ENCODE peak calls at places on chromosomes 6 and 20, in seven cellular contexts. L is body of pancreas, U is IMR-90, G is heart left ventricle, C is transverse colon, Q is tibial nerve, T is ovary. E is an unnamed sample.

GRCh38 chr6:5981274-5982026 is 25.3 kb downstream of the NRN1 start:
- DNase-seq in Q (no peak), T (no peak), L (no peak), G (no peak), C (no peak), U (peak), E (no peak)

GRCh38 chr6:36754582-36755434 is 57.2 kb downstream of the RAB44 start:
- DNase-seq in U (no peak), G (no peak), T (no peak), Q (no peak), C (no peak), L (no peak), E (no peak)

GRCh38 chr6:35388023-35388422 is 45.7 kb downstream of the PPARD start:
- DNase-seq in Q (no peak), U (no peak), L (no peak), C (no peak), G (no peak), T (no peak), E (no peak)

GRCh38 chr6:135173242-135173988 is 7.7 kb upstream of the MYB start:
- DNase-seq in C (no peak), Q (no peak), L (no peak), G (no peak), T (no peak), U (no peak), E (no peak)

GRCh38 chr6:30781697-30782424 is 37.5 kb upstream of the IER3 start:
- DNase-seq in L (peak), G (peak), T (peak), C (peak), Q (peak), U (peak), E (peak)

GRCh38 chr6:41257369-41258195 is 28.9 kb downstream of the TREM1 start:
- DNase-seq in Q (no peak), L (peak), U (peak), C (peak), G (no peak), T (peak), E (peak)

GRCh38 chr6:114040871-114041270 is 69.9 kb upstream of the HDAC2 start:
- DNase-seq in Q (no peak), U (no peak), L (no peak), C (no peak), T (no peak), G (no peak), E (no peak)

GRCh38 chr6:8535505-8535904 is 100.2 kb upstream of the SLC35B3 start:
- DNase-seq in Q (no peak), L (no peak), U (no peak), G (no peak), T (no peak), C (no peak), E (no peak)

GRCh38 chr6:41818271-41819054 is 31.0 kb downstream of the TOMM6 start:
- DNase-seq in L (no peak), G (no peak), Q (no peak), C (no peak), T (no peak), U (peak), E (no peak)

GRCh38 chr6:134093007-134093573 is 40.7 kb upstream of the SLC2A12 start:
- DNase-seq in C (no peak), L (no peak), T (no peak), G (no peak), U (no peak), Q (no peak), E (no peak)

GRCh38 chr6:12163149-12163548 is 127.0 kb upstream of the EDN1 start:
- DNase-seq in Q (no peak), U (no peak), G (no peak), L (no peak), C (no peak), T (no peak), E (no peak)

GRCh38 chr6:6793388-6794250 is 205.1 kb downstream of the LY86 start:
- DNase-seq in C (no peak), Q (no peak), T (no peak), G (no peak), U (no peak), L (no peak), E (no peak)

GRCh38 chr6:147158881-147159280 is 45.3 kb upstream of the STXBP5 start:
- DNase-seq in U (no peak), L (no peak), C (no peak), Q (no peak), G (no peak), T (no peak), E (no peak)

GRCh38 chr20:16125810-16126209 is 447.4 kb downstream of the KIF16B start:
- DNase-seq in L (no peak), Q (no peak), U (no peak), G (no peak), C (no peak), T (no peak), E (peak)

GRCh38 chr6:99016355-99016754 is 68.6 kb upstream of the FBXL4 start:
- DNase-seq in L (no peak), Q (no peak), G (no peak), C (no peak), U (peak), T (no peak), E (no peak)

GRCh38 chr6:36700071-36700811 is 2.6 kb downstream of the RAB44 start:
- DNase-seq in C (no peak), U (no peak), Q (no peak), T (no peak), G (no peak), L (no peak), E (no peak)

GRCh38 chr6:167776906-167777645 is 49.6 kb upstream of the AFDN start:
- DNase-seq in L (no peak), G (no peak), Q (no peak), T (no peak), U (no peak), C (peak), E (no peak)

GRCh38 chr6:157484181-157484580 is 103.2 kb downstream of the ZDHHC14 start:
- DNase-seq in Q (no peak), U (no peak), C (no peak), G (no peak), T (no peak), L (no peak), E (no peak)

GRCh38 chr6:167956983-167957492 is 40.4 kb upstream of the KIF25 start:
- DNase-seq in T (no peak), L (no peak), U (peak), Q (no peak), G (no peak), C (no peak), E (no peak)

GRCh38 chr20:49727894-49728885 is 14.5 kb upstream of the B4GALT5 start:
- DNase-seq in U (no peak), G (no peak), C (no peak), Q (no peak), T (no peak), L (no peak), E (no peak)

GRCh38 chr6:145012039-145012662 is 723.2 kb downstream of the EPM2A start:
- DNase-seq in U (peak), T (no peak), L (no peak), Q (no peak), C (no peak), G (no peak), E (no peak)

GRCh38 chr6:154386848-154387717 is 30.5 kb upstream of the IPCEF1 start:
- DNase-seq in T (no peak), L (no peak), Q (no peak), G (no peak), C (no peak), U (peak), E (no peak)

GRCh38 chr20:32050851-32051556 is 1.0 kb upstream of the HCK start:
- DNase-seq in L (no peak), G (peak), U (no peak), Q (no peak), T (no peak), C (peak), E (peak)

GRCh38 chr6:1767481-1768246 is 157.9 kb downstream of the FOXC1 start:
- DNase-seq in Q (peak), G (peak), T (no peak), L (no peak), U (peak), C (no peak), E (peak)

GRCh38 chr20:56588996-56589395 is 40.1 kb upstream of the TFAP2C start:
- DNase-seq in U (no peak), L (no peak), C (no peak), G (no peak), T (no peak), Q (no peak), E (no peak)

GRCh38 chr20:62953839-62954703 is 1.6 kb downstream of the SLC17A9 start:
- DNase-seq in Q (peak), T (peak), L (peak), G (peak), C (peak), U (peak), E (peak)

GRCh38 chr20:46388201-46388836 is 18.1 kb downstream of the ELMO2 start:
- DNase-seq in G (no peak), T (no peak), Q (no peak), L (no peak), C (no peak), U (no peak), E (no peak)

GRCh38 chr6:36769161-36769675 is 70.0 kb downstream of the CPNE5 start:
- DNase-seq in G (peak), C (no peak), L (no peak), T (no peak), Q (no peak), U (peak), E (no peak)

GRCh38 chr6:119112856-119113530 is 34.5 kb upstream of the FAM184A start:
- DNase-seq in G (no peak), U (no peak), L (no peak), Q (no peak), T (no peak), C (no peak), E (no peak)

GRCh38 chr6:31718294-31718693 is 3.1 kb downstream of the LY6G6D start:
- DNase-seq in U (no peak), Q (no peak), L (peak), G (no peak), T (no peak), C (peak), E (peak)

GRCh38 chr20:1897486-1897885 is 2.3 kb downstream of the SIRPA start:
- DNase-seq in G (no peak), T (no peak), C (no peak), U (no peak), Q (no peak), L (no peak), E (no peak)

GRCh38 chr6:16762265-16762546 is 946 bp upstream of the ATXN1 start:
- DNase-seq in C (no peak), U (no peak), T (no peak), G (no peak), Q (no peak), L (no peak), E (no peak)

GRCh38 chr20:4740774-4741431 is 19.2 kb downstream of the PRND start:
- DNase-seq in G (no peak), U (peak), C (peak), Q (peak), T (no peak), L (peak), E (peak)

GRCh38 chr6:111730835-111731234 is 125.2 kb upstream of the TRAF3IP2 start:
- DNase-seq in C (no peak), T (peak), G (no peak), U (no peak), L (peak), Q (peak), E (no peak)

GRCh38 chr6:5359413-5359812 is 98.1 kb downstream of the FARS2 start:
- DNase-seq in U (no peak), T (no peak), C (no peak), Q (no peak), G (no peak), L (peak), E (no peak)

GRCh38 chr6:37566209-37566859 is 66.6 kb upstream of the CCDC167 start:
- DNase-seq in T (peak), L (peak), C (peak), Q (no peak), G (peak), U (no peak), E (peak)

GRCh38 chr6:75101896-75102680 is 103.8 kb downstream of the COL12A1 start:
- DNase-seq in T (no peak), U (peak), C (no peak), G (no peak), L (no peak), Q (no peak), E (no peak)

GRCh38 chr20:63743210-63743970 is 3.8 kb downstream of the SLC2A4RG start:
- DNase-seq in C (no peak), U (no peak), T (peak), L (no peak), G (no peak), Q (no peak), E (no peak)

DNA sequence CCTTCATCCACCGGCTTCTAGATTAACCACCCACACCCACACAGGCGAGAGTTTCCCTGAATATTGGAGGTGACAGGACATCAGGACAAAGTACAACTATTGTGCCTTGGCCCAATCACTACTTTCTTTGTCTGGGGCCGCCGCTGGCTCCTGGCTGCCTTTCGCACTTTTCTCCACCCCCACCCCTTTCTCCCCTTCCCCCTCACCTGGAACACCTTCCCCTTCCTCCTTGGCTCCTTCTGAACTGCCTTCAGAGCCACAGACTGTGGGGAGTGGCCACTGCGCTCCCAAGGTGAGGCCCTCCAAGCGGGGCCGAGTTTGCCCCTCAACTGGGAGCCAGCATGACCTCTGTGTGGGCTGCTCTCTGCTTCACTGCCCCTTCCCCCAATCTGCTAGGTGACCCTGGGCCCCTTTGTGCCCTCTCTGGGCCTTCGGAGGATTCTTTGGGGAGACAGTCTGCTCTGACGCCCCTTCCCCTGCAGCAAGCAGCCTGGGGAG is 3.0 kb upstream of the VEGFA start:
- DNase-seq in L (no peak), U (no peak), C (peak), T (peak), G (no peak), Q (no peak), E (no peak)
- TF ChIP-seq POLR2A in L (no peak), U (no peak), C (peak), T (no peak), G (no peak), Q (no peak), E (no peak)

DNA sequence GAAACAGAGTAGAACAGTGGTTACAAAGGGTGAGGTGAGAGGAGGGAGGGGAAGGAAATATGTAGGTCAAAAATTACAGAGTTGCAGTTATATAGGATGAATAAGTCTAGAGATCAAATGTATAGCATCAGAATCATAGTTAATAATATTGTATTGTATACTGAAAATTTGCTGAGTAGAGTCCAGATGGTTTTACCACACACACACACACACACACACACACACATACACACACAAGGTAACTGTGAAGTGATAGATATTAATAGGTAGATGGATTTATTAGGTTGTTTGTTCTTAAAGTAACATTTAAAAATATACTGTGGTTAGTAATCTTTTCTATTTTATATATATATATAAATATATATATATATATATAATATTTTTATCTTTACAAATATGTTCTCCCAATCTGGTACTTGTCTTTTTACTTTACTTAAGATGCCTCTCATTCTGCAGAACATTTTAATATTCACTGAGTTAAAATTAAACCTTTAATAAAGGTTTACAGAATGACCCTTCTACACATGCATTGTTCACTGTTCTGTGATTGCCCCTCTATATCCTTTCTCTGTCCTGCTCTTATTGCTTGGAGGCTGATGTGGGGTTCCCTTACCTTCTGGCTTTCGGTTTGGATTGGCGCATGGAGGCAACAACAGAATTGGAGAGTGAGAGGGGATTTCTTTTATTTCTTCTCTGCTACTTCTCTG is 408 bp downstream of the PTCHD4 start:
- DNase-seq in G (no peak), U (no peak), T (no peak), C (no peak), Q (no peak), L (no peak), E (no peak)
- H3K4me3 ChIP-seq in G (peak), U (peak), T (peak), C (no peak), Q (no peak), L (no peak), E (peak)

DNA sequence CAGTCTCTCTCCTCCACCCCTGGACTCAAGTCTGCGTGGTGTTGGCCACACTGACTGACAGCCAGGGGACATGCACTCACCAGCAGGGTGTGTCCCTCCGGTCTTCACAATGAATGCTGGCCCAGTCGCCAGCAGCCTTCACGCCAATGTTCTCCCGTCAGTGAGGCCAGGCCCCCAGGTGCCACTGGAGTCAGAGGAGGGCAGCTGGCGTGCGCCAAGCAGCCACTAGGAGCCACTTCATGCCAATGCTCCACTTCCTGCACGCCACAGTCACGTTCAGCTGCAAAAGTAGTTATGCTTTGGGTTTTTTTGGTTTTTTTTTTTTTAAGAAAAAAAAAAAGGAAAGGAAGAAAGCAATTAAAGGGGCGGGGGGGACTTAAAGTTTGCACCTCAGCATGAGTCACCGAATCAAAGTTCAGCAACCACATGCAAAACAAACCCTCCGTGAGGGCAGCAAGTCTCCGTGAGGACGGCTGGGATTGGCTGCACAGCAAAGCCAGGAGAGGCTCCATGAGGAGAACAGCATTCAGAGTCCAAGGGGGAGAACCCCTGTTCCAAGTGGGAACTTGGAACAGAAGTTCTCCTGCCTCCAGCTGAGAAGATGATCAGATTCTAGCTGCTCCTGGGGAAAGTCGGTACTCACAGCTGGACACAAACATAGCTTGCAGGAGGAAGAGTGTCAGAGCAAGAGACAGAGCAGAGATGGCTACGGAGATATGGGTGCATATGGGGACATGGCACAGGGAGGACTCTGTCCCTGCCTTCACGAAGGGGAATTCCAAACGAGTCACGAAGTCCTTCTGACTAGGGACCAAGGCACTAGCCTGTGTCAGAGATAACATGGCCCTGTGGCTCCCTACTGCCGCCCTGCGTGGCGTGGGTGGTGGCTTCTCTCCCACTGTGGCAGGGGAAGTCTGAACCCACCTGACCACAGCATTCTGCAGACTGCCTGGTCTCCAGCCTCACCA is at the start of gene ZC3H12D:
- DNase-seq in U (peak), G (peak), Q (no peak), L (no peak), C (peak), T (no peak), E (peak)
- TF ChIP-seq CTCF in U (no peak), G (no peak), Q (peak), L (peak), C (peak), T (no peak), E (peak)

GRCh38 chr6:33071579-33071978 is 1.9 kb downstream of the HLA-DPA1 start:
- DNase-seq in G (no peak), L (no peak), Q (no peak), C (no peak), U (no peak), T (no peak), E (no peak)

GRCh38 chr6:33066917-33067521 is 6.4 kb downstream of the HLA-DPA1 start:
- DNase-seq in Q (no peak), T (no peak), L (no peak), C (no peak), U (no peak), G (no peak), E (no peak)

GRCh38 chr6:33070909-33071308 is 2.5 kb downstream of the HLA-DPA1 start:
- DNase-seq in Q (no peak), T (no peak), G (no peak), C (no peak), U (no peak), L (no peak), E (no peak)

GRCh38 chr6:33072508-33073100 is 845 bp downstream of the HLA-DPA1 start:
- DNase-seq in Q (no peak), G (no peak), T (no peak), C (no peak), U (no peak), L (no peak), E (no peak)

DNA sequence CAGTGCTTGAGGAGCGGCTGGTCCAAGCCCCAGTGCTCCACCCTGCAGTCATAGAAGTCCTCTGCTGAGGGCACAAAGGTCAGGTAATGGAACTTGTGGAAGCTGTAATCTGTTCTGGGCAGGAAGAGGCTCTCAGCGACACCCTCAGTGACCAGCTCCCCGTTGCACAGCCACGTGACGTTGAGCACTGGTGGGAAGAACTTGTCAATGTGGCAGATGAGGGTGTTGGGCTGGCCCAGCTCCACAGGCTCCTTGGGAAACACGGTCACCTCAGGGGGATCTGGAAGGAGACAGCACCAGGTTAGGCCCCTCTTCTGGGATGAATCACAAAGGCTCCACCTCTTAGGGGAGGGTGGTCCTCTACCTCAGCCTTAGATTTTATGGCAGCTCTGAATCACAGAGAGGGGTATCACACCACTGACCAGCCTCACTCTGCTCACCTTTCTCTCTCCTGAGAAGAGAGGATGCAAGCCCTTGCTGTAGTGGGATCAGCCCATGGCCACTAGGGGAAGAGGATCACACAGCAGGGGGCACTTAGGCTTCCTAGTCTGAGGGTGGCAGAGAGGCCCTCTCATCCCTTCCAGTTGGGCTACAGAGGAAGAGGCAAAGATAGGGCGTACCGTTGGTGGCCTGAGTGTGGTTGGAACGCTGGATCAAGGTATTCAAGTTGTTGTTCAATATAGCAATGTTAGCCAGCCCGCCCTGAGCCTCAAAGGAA is 4.3 kb downstream of the HLA-DPA1 start:
- DNase-seq in G (no peak), U (no peak), L (no peak), T (no peak), Q (no peak), C (no peak), E (no peak)
- TF ChIP-seq POLR2A in G (no peak), U (no peak), L (no peak), T (no peak), Q (no peak), C (no peak), E (no peak)

E was measured in thyroid gland.